ENCODE peak calls at places on chromosomes 13 and 19, in ten cellular contexts. K is transverse colon, A is fibroblast of the aortic adventitia, E is AG09309, Q is AG10803, W is osteocyte, U is heart left ventricle, P is H1, R is thoracic aorta, F is GM13976. O is an unnamed sample.
A peak's percentile ranks its signal among the peaks of the same experiment; 100 is the strongest.

GRCh38 chr19:10069046-10069445 is 17.1 kb upstream of the SHFL start:
- DNase-seq in K (no peak), A (no peak), E (no peak), Q (no peak), W (no peak), U (no peak), P (no peak), R (no peak), F (no peak), O (no peak)

GRCh38 chr19:33440682-33441081 is 67.2 kb downstream of the CEBPG start:
- DNase-seq in K (no peak), A (no peak), E (no peak), Q (no peak), W (no peak), U (no peak), P (no peak), R (no peak), F (no peak), O (no peak)

GRCh38 chr19:13938361-13939027 is at the start of gene PODNL1:
- DNase-seq in K (no peak), A (peak; percentile 78), E (peak; percentile 51), Q (peak; percentile 92), W (no peak), U (no peak), P (no peak), R (no peak), F (no peak), O (no peak)

GRCh38 chr13:39864221-39864620 is 208.8 kb downstream of the COG6 start:
- DNase-seq in K (no peak), A (no peak), E (no peak), Q (no peak), W (no peak), U (no peak), P (no peak), R (no peak), F (no peak), O (no peak)

GRCh38 chr13:27783111-27783510 is 9.2 kb upstream of the GSX1 start:
- DNase-seq in K (no peak), A (peak; percentile 18), E (no peak), Q (peak; percentile 3), W (no peak), U (no peak), P (no peak), R (no peak), F (no peak), O (no peak)

GRCh38 chr13:35917252-35917941 is 213.8 kb downstream of the DCLK1 start:
- DNase-seq in K (no peak), A (peak; percentile 26), E (no peak), Q (peak; percentile 73), W (no peak), U (no peak), P (no peak), R (no peak), F (no peak), O (no peak)

GRCh38 chr19:11373166-11373884 is 1.1 kb upstream of the SWSAP1 start:
- DNase-seq in K (no peak), A (peak; percentile 22), E (no peak), Q (peak; percentile 6), W (no peak), U (no peak), P (no peak), R (no peak), F (no peak), O (no peak)

GRCh38 chr13:114311908-114312307 is 2.4 kb upstream of the CHAMP1 start:
- DNase-seq in K (no peak), A (peak; percentile 21), E (no peak), Q (peak; percentile 66), W (no peak), U (no peak), P (no peak), R (no peak), F (no peak), O (no peak)

GRCh38 chr13:99356216-99357089 is 49.3 kb upstream of the GPR183 start:
- DNase-seq in K (peak; percentile 45), A (peak; percentile 72), E (peak; percentile 31), Q (peak; percentile 76), W (no peak), U (peak; percentile 42), P (no peak), R (no peak), F (peak; percentile 79), O (peak; percentile 68)

GRCh38 chr13:23679214-23679613 is 109.0 kb downstream of the TNFRSF19 start:
- DNase-seq in K (no peak), A (no peak), E (no peak), Q (peak; percentile 46), W (no peak), U (no peak), P (no peak), R (no peak), F (no peak), O (no peak)

GRCh38 chr19:50300814-50301606 is 28.2 kb downstream of the KCNC3 start:
- DNase-seq in K (no peak), A (peak; percentile 39), E (peak; percentile 17), Q (peak; percentile 39), W (no peak), U (no peak), P (no peak), R (no peak), F (no peak), O (no peak)

GRCh38 chr19:54532528-54532927 is 29.9 kb downstream of the LAIR2 start:
- DNase-seq in K (no peak), A (no peak), E (no peak), Q (no peak), W (no peak), U (no peak), P (no peak), R (no peak), F (no peak), O (peak; percentile 31)

GRCh38 chr13:42305503-42305902 is 33.6 kb downstream of the AKAP11 start:
- DNase-seq in K (no peak), A (no peak), E (no peak), Q (no peak), W (no peak), U (no peak), P (no peak), R (no peak), F (no peak), O (no peak)

GRCh38 chr13:98279473-98280175 is 102.6 kb upstream of the RNF113B start:
- DNase-seq in K (no peak), A (no peak), E (no peak), Q (no peak), W (no peak), U (no peak), P (no peak), R (no peak), F (no peak), O (no peak)

GRCh38 chr13:33526718-33527117 is 241.2 kb upstream of the STARD13 start:
- DNase-seq in K (no peak), A (no peak), E (no peak), Q (no peak), W (no peak), U (no peak), P (no peak), R (no peak), F (no peak), O (no peak)
- TF ChIP-seq CTCF in K (no peak), A (no peak), E (no peak), Q (no peak), W (no peak), U (no peak), P (no peak), R (no peak), F (no peak), O (no peak)

GRCh38 chr19:32039446-32039845 is 306.0 kb upstream of the ZNF507 start:
- DNase-seq in K (no peak), A (no peak), E (no peak), Q (no peak), W (no peak), U (no peak), P (no peak), R (no peak), F (no peak), O (no peak)

GRCh38 chr19:32037998-32038732 is 307.2 kb upstream of the ZNF507 start:
- DNase-seq in K (no peak), A (no peak), E (no peak), Q (no peak), W (no peak), U (no peak), P (no peak), R (no peak), F (no peak), O (no peak)

GRCh38 chr19:32040246-32040645 is 305.2 kb upstream of the ZNF507 start:
- DNase-seq in K (no peak), A (no peak), E (no peak), Q (no peak), W (no peak), U (no peak), P (no peak), R (no peak), F (no peak), O (no peak)

GRCh38 chr19:32041681-32042292 is 303.6 kb upstream of the ZNF507 start:
- DNase-seq in K (peak; percentile 40), A (peak; percentile 41), E (no peak), Q (peak; percentile 29), W (no peak), U (peak; percentile 23), P (no peak), R (no peak), F (no peak), O (no peak)
- TF ChIP-seq CTCF in K (peak; percentile 74), A (peak; percentile 80), E (peak; percentile 55), Q (peak; percentile 74), W (peak; percentile 67), U (peak; percentile 79), P (peak; percentile 84), R (peak; percentile 15), F (no peak), O (no peak)

GRCh38 chr19:29963576-29963975 is 21.5 kb downstream of the URI1 start:
- DNase-seq in K (no peak), A (no peak), E (no peak), Q (no peak), W (no peak), U (no peak), P (no peak), R (no peak), F (no peak), O (no peak)

GRCh38 chr19:29964171-29964570 is 22.1 kb downstream of the URI1 start:
- DNase-seq in K (no peak), A (no peak), E (no peak), Q (peak; percentile 34), W (no peak), U (no peak), P (no peak), R (no peak), F (no peak), O (no peak)

GRCh38 chr19:29965529-29965928 is 23.5 kb downstream of the URI1 start:
- DNase-seq in K (no peak), A (peak; percentile 51), E (no peak), Q (peak; percentile 51), W (no peak), U (no peak), P (no peak), R (no peak), F (no peak), O (no peak)

GRCh38 chr19:29961311-29961710 is 19.3 kb downstream of the URI1 start:
- DNase-seq in K (no peak), A (no peak), E (no peak), Q (no peak), W (no peak), U (no peak), P (no peak), R (no peak), F (no peak), O (no peak)

GRCh38 chr19:29962777-29963176 is 20.7 kb downstream of the URI1 start:
- DNase-seq in K (no peak), A (no peak), E (no peak), Q (no peak), W (no peak), U (no peak), P (no peak), R (no peak), F (no peak), O (no peak)
- TF ChIP-seq CTCF in K (no peak), A (no peak), E (no peak), Q (no peak), W (no peak), U (no peak), P (no peak), R (no peak), F (no peak), O (no peak)

GRCh38 chr19:6772028-6772865 is at the start of gene VAV1:
- DNase-seq in K (peak; percentile 84), A (no peak), E (no peak), Q (no peak), W (no peak), U (peak; percentile 39), P (no peak), R (no peak), F (peak; percentile 95), O (peak; percentile 92)
- TF ChIP-seq CTCF in K (no peak), A (no peak), E (no peak), Q (no peak), W (peak; percentile 12), U (no peak), P (peak; percentile 59), R (no peak), F (peak; percentile 53), O (peak; percentile 57)

O was measured in GM20000.